ENCODE peak calls at places on chromosomes 12 and 14, in eight cellular contexts. One of them, this sample, is unnamed.

GRCh38 chr12:96069511-96070231 is 34.3 kb upstream of the LTA4H start:
- DNase-seq in hepatocyte: no peak
- DNase-seq in OCI-LY7: no peak
- DNase-seq in GM23248: no peak
- DNase-seq in GM23338: no peak
- DNase-seq in neural progenitor cell: peak
- DNase-seq in PC-3: no peak
- DNase-seq in HCT116: no peak
- DNase-seq in this sample: no peak

GRCh38 chr14:94305620-94306019 is 12.6 kb upstream of the SERPINA10 start:
- DNase-seq in hepatocyte: no peak
- DNase-seq in OCI-LY7: no peak
- DNase-seq in GM23248: no peak
- DNase-seq in GM23338: no peak
- DNase-seq in neural progenitor cell: no peak
- DNase-seq in PC-3: no peak
- DNase-seq in HCT116: no peak
- DNase-seq in this sample: no peak

GRCh38 chr14:28766505-28767238 is at the start of gene FOXG1:
- DNase-seq in hepatocyte: no peak
- DNase-seq in OCI-LY7: no peak
- DNase-seq in GM23248: peak
- DNase-seq in GM23338: peak
- DNase-seq in neural progenitor cell: peak
- DNase-seq in PC-3: no peak
- DNase-seq in HCT116: no peak
- DNase-seq in this sample: no peak

GRCh38 chr14:79500489-79500888 is 710.8 kb downstream of the DIO2 start:
- DNase-seq in hepatocyte: no peak
- DNase-seq in OCI-LY7: no peak
- DNase-seq in GM23248: no peak
- DNase-seq in GM23338: no peak
- DNase-seq in neural progenitor cell: no peak
- DNase-seq in PC-3: no peak
- DNase-seq in HCT116: no peak
- DNase-seq in this sample: no peak

GRCh38 chr14:89701079-89702043 is 253.2 kb downstream of the EFCAB11 start:
- DNase-seq in hepatocyte: peak
- DNase-seq in OCI-LY7: peak
- DNase-seq in GM23248: peak
- DNase-seq in GM23338: peak
- DNase-seq in neural progenitor cell: peak
- DNase-seq in PC-3: peak
- DNase-seq in HCT116: peak
- DNase-seq in this sample: peak

GRCh38 chr12:3379079-3379478 is 111.9 kb upstream of the PRMT8 start:
- DNase-seq in hepatocyte: no peak
- DNase-seq in OCI-LY7: no peak
- DNase-seq in GM23248: no peak
- DNase-seq in GM23338: no peak
- DNase-seq in neural progenitor cell: no peak
- DNase-seq in PC-3: no peak
- DNase-seq in HCT116: no peak
- DNase-seq in this sample: no peak

GRCh38 chr14:104970231-104971068 is 7.7 kb downstream of the AHNAK2 start:
- DNase-seq in hepatocyte: peak
- DNase-seq in OCI-LY7: no peak
- DNase-seq in GM23248: peak
- DNase-seq in GM23338: peak
- DNase-seq in neural progenitor cell: peak
- DNase-seq in PC-3: peak
- DNase-seq in HCT116: peak
- DNase-seq in this sample: no peak

GRCh38 chr12:71792599-71792998 is 37.9 kb downstream of the RAB21 start:
- DNase-seq in hepatocyte: no peak
- DNase-seq in OCI-LY7: no peak
- DNase-seq in GM23248: no peak
- DNase-seq in GM23338: no peak
- DNase-seq in neural progenitor cell: no peak
- DNase-seq in PC-3: no peak
- DNase-seq in HCT116: no peak
- DNase-seq in this sample: no peak

GRCh38 chr12:40597133-40597532 is 95.1 kb upstream of the CNTN1 start:
- DNase-seq in hepatocyte: no peak
- DNase-seq in OCI-LY7: no peak
- DNase-seq in GM23248: no peak
- DNase-seq in GM23338: no peak
- DNase-seq in neural progenitor cell: no peak
- DNase-seq in PC-3: no peak
- DNase-seq in HCT116: no peak
- DNase-seq in this sample: peak

GRCh38 chr12:90102957-90103652 is 394.5 kb upstream of the ATP2B1 start:
- DNase-seq in hepatocyte: peak
- DNase-seq in OCI-LY7: peak
- DNase-seq in GM23248: peak
- DNase-seq in GM23338: peak
- DNase-seq in neural progenitor cell: peak
- DNase-seq in PC-3: peak
- DNase-seq in HCT116: peak
- DNase-seq in this sample: peak

DNA sequence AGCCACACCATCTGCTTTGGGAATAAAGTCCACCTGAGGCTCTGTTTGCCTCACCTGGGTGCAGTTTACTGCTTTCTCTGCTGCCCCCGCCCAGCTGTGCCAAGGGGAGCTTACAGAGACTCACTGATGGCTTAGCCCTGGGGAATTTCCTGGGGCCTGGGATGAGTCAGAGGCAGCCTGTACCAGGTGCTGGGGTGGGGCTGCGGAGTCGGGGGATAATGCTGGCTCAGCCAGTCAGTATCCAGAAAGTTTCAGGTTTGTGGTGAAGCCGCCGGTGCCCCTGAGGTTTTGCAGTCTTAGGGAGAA is 22.3 kb downstream of the PLEKHG3 start:
- DNase-seq in hepatocyte: peak
- DNase-seq in OCI-LY7: no peak
- DNase-seq in GM23248: peak
- DNase-seq in GM23338: peak
- DNase-seq in neural progenitor cell: no peak
- DNase-seq in PC-3: peak
- DNase-seq in HCT116: peak
- DNase-seq in this sample: peak
- H3K4me2 ChIP-seq in hepatocyte: peak
- H3K4me2 ChIP-seq in OCI-LY7: no peak
- H3K4me2 ChIP-seq in GM23248: no peak
- H3K4me2 ChIP-seq in GM23338: peak
- H3K4me2 ChIP-seq in neural progenitor cell: peak
- H3K4me2 ChIP-seq in PC-3: peak
- H3K4me2 ChIP-seq in HCT116: peak
- H3K4me2 ChIP-seq in this sample: peak

GRCh38 chr14:22898302-22898894 is 15.4 kb downstream of the REM2 start:
- DNase-seq in hepatocyte: no peak
- DNase-seq in OCI-LY7: no peak
- DNase-seq in GM23248: peak
- DNase-seq in GM23338: no peak
- DNase-seq in neural progenitor cell: no peak
- DNase-seq in PC-3: peak
- DNase-seq in HCT116: no peak
- DNase-seq in this sample: no peak
- TF ChIP-seq EZH2phosphoT487 in hepatocyte: no peak
- TF ChIP-seq EZH2phosphoT487 in OCI-LY7: no peak
- TF ChIP-seq EZH2phosphoT487 in GM23248: no peak
- TF ChIP-seq EZH2phosphoT487 in GM23338: no peak
- TF ChIP-seq EZH2phosphoT487 in neural progenitor cell: no peak
- TF ChIP-seq EZH2phosphoT487 in PC-3: no peak
- TF ChIP-seq EZH2phosphoT487 in HCT116: no peak
- TF ChIP-seq EZH2phosphoT487 in this sample: no peak

DNA sequence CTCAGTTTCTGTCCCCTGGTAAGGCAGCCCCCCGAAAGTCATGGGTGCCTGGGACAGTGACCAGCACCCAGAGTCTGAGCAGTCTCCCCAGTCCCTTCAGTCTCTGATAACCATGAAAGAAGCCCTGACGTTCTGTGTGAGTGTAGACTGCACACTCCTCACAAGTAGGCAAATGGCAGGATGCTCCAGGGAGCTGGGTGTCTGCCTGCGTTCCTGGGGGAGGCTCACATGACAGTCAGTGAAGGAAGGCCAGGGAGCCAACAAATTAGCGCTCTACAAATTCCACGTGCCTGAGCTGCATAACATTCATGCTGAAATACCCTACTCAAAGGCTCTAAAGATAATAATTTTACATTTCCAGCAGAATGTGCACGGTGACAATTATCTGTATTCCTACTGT is 56.3 kb downstream of the ASCL1 start:
- DNase-seq in hepatocyte: no peak
- DNase-seq in OCI-LY7: no peak
- DNase-seq in GM23248: no peak
- DNase-seq in GM23338: no peak
- DNase-seq in neural progenitor cell: no peak
- DNase-seq in PC-3: no peak
- DNase-seq in HCT116: no peak
- DNase-seq in this sample: no peak
- H3K4me2 ChIP-seq in hepatocyte: no peak
- H3K4me2 ChIP-seq in OCI-LY7: no peak
- H3K4me2 ChIP-seq in GM23248: no peak
- H3K4me2 ChIP-seq in GM23338: peak
- H3K4me2 ChIP-seq in neural progenitor cell: peak
- H3K4me2 ChIP-seq in PC-3: no peak
- H3K4me2 ChIP-seq in HCT116: no peak
- H3K4me2 ChIP-seq in this sample: no peak

DNA sequence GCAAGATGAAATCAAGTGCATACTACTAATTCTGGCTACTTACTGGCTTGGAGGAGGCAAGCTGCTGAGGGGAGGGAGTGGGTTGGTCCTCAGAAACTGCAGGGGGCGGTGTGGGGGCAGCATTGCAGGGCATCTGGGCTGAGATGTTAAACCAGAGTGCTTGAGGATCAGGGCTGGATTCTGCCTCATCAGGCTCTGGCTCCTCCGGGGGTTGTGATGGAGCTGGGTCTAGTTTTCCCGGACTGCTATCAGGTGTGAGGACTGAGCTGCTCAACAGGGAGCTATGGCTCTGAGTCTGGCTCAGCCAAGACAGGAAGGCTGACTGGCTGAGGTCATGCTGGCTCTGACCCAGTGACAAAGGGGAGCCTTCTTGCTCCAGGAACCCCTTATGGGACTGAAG is 28.6 kb downstream of the BAZ2A start:
- DNase-seq in hepatocyte: no peak
- DNase-seq in OCI-LY7: peak
- DNase-seq in GM23248: peak
- DNase-seq in GM23338: peak
- DNase-seq in neural progenitor cell: no peak
- DNase-seq in PC-3: peak
- DNase-seq in HCT116: no peak
- DNase-seq in this sample: no peak
- TF ChIP-seq EZH2phosphoT487 in hepatocyte: no peak
- TF ChIP-seq EZH2phosphoT487 in OCI-LY7: no peak
- TF ChIP-seq EZH2phosphoT487 in GM23248: no peak
- TF ChIP-seq EZH2phosphoT487 in GM23338: no peak
- TF ChIP-seq EZH2phosphoT487 in neural progenitor cell: no peak
- TF ChIP-seq EZH2phosphoT487 in PC-3: no peak
- TF ChIP-seq EZH2phosphoT487 in HCT116: no peak
- TF ChIP-seq EZH2phosphoT487 in this sample: no peak

GRCh38 chr12:75816892-75817291 is 214.7 kb downstream of the PHLDA1 start:
- DNase-seq in hepatocyte: no peak
- DNase-seq in OCI-LY7: peak
- DNase-seq in GM23248: peak
- DNase-seq in GM23338: no peak
- DNase-seq in neural progenitor cell: no peak
- DNase-seq in PC-3: peak
- DNase-seq in HCT116: peak
- DNase-seq in this sample: peak

GRCh38 chr12:75813066-75813465 is 218.5 kb downstream of the PHLDA1 start:
- DNase-seq in hepatocyte: no peak
- DNase-seq in OCI-LY7: no peak
- DNase-seq in GM23248: no peak
- DNase-seq in GM23338: no peak
- DNase-seq in neural progenitor cell: no peak
- DNase-seq in PC-3: no peak
- DNase-seq in HCT116: no peak
- DNase-seq in this sample: no peak

GRCh38 chr12:75818863-75819262 is 212.7 kb downstream of the PHLDA1 start:
- DNase-seq in hepatocyte: no peak
- DNase-seq in OCI-LY7: no peak
- DNase-seq in GM23248: peak
- DNase-seq in GM23338: no peak
- DNase-seq in neural progenitor cell: no peak
- DNase-seq in PC-3: no peak
- DNase-seq in HCT116: no peak
- DNase-seq in this sample: no peak

GRCh38 chr12:75814856-75815754 is 216.5 kb downstream of the PHLDA1 start:
- DNase-seq in hepatocyte: peak
- DNase-seq in OCI-LY7: peak
- DNase-seq in GM23248: peak
- DNase-seq in GM23338: no peak
- DNase-seq in neural progenitor cell: no peak
- DNase-seq in PC-3: peak
- DNase-seq in HCT116: no peak
- DNase-seq in this sample: no peak

GRCh38 chr12:75815756-75816155 is 215.8 kb downstream of the PHLDA1 start:
- DNase-seq in hepatocyte: no peak
- DNase-seq in OCI-LY7: no peak
- DNase-seq in GM23248: peak
- DNase-seq in GM23338: no peak
- DNase-seq in neural progenitor cell: no peak
- DNase-seq in PC-3: no peak
- DNase-seq in HCT116: no peak
- DNase-seq in this sample: no peak
- H3K4me2 ChIP-seq in hepatocyte: no peak
- H3K4me2 ChIP-seq in OCI-LY7: peak
- H3K4me2 ChIP-seq in GM23248: peak
- H3K4me2 ChIP-seq in GM23338: no peak
- H3K4me2 ChIP-seq in neural progenitor cell: no peak
- H3K4me2 ChIP-seq in PC-3: no peak
- H3K4me2 ChIP-seq in HCT116: no peak
- H3K4me2 ChIP-seq in this sample: no peak

DNA sequence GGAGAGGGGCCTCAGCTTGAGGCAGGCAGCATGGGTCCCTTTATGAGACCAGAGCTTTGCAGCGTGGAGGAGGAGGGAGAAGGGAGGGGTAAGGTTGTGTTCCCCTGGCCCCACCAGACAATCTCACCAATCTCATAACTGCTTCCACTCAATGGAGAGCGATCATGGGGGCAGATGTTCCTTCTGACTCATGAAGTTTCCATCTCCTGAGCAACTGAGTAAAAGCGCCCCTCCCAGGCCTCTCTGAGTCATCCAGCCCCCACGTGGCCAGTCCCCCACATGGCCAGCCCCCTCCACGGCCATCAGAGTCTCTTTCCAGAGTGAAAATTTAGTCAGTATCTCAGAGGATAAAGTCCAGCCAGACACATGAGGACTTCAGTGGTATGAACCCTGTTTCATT is 39.2 kb upstream of the PLXNC1 start:
- DNase-seq in hepatocyte: peak
- DNase-seq in OCI-LY7: no peak
- DNase-seq in GM23248: peak
- DNase-seq in GM23338: no peak
- DNase-seq in neural progenitor cell: no peak
- DNase-seq in PC-3: no peak
- DNase-seq in HCT116: no peak
- DNase-seq in this sample: no peak
- TF ChIP-seq EZH2phosphoT487 in hepatocyte: no peak
- TF ChIP-seq EZH2phosphoT487 in OCI-LY7: no peak
- TF ChIP-seq EZH2phosphoT487 in GM23248: no peak
- TF ChIP-seq EZH2phosphoT487 in GM23338: no peak
- TF ChIP-seq EZH2phosphoT487 in neural progenitor cell: no peak
- TF ChIP-seq EZH2phosphoT487 in PC-3: no peak
- TF ChIP-seq EZH2phosphoT487 in HCT116: no peak
- TF ChIP-seq EZH2phosphoT487 in this sample: no peak